ENCODE peak calls at places on chromosomes 16 and 17, in five cellular contexts. V is body of pancreas, Y is fibroblast of the aortic adventitia, S is MM.1S, C is cardiac fibroblast. I is an unnamed sample.

GRCh38 chr17:74736423-74737298 is at the start of gene RAB37:
- DNase-seq in V (peak), Y (no peak), S (no peak), C (peak), I (no peak)

GRCh38 chr16:8241408-8241807 is 348.9 kb downstream of the TMEM114 start:
- DNase-seq in V (no peak), Y (no peak), S (no peak), C (no peak), I (no peak)

GRCh38 chr17:68749742-68750562 is 148.8 kb upstream of the FAM20A start:
- DNase-seq in V (no peak), Y (no peak), S (no peak), C (no peak), I (no peak)

GRCh38 chr17:66508896-66509843 is 206.8 kb downstream of the PRKCA start:
- DNase-seq in V (peak), Y (peak), S (no peak), C (peak), I (peak)

GRCh38 chr17:31392856-31393748 is 1.6 kb downstream of the RAB11FIP4 start:
- DNase-seq in V (no peak), Y (no peak), S (no peak), C (no peak), I (no peak)

GRCh38 chr17:7720125-7720524 is 2.6 kb downstream of the DNAH2 start:
- DNase-seq in V (no peak), Y (no peak), S (no peak), C (no peak), I (no peak)

GRCh38 chr17:71870546-71870862 is 250.3 kb upstream of the SOX9 start:
- DNase-seq in V (no peak), Y (no peak), S (no peak), C (no peak), I (no peak)

GRCh38 chr17:65518256-65518655 is 43.2 kb downstream of the AXIN2 start:
- DNase-seq in V (no peak), Y (peak), S (no peak), C (peak), I (peak)

GRCh38 chr17:70478883-70479282 is 309.6 kb downstream of the KCNJ2 start:
- DNase-seq in V (peak), Y (no peak), S (no peak), C (no peak), I (no peak)

GRCh38 chr17:28912281-28912937 is 9.5 kb upstream of the DHRS13 start:
- DNase-seq in V (no peak), Y (no peak), S (no peak), C (no peak), I (no peak)

GRCh38 chr16:12833939-12834338 is 30.3 kb upstream of the CPPED1 start:
- DNase-seq in V (no peak), Y (no peak), S (no peak), C (peak), I (no peak)

GRCh38 chr17:46818929-46819859 is 702 bp upstream of the WNT3 start:
- DNase-seq in V (peak), Y (no peak), S (no peak), C (no peak), I (no peak)

GRCh38 chr16:88476817-88477397 is 23.8 kb downstream of the ZFPM1 start:
- DNase-seq in V (peak), Y (no peak), S (no peak), C (no peak), I (no peak)

GRCh38 chr17:47969975-47970724 is 763 bp upstream of the CDK5RAP3 start:
- DNase-seq in V (no peak), Y (no peak), S (no peak), C (no peak), I (no peak)

GRCh38 chr17:47990962-47991731 is 20.2 kb downstream of the CDK5RAP3 start:
- DNase-seq in V (no peak), Y (no peak), S (no peak), C (peak), I (no peak)

GRCh38 chr16:50563989-50564388 is 15.8 kb downstream of the NKD1 start:
- DNase-seq in V (no peak), Y (no peak), S (no peak), C (no peak), I (no peak)

GRCh38 chr17:31888124-31888523 is 13.4 kb downstream of the UTP6 start:
- DNase-seq in V (no peak), Y (no peak), S (no peak), C (no peak), I (no peak)

GRCh38 chr17:14903810-14904209 is 361.3 kb downstream of the PMP22 start:
- DNase-seq in V (no peak), Y (peak), S (no peak), C (peak), I (no peak)

GRCh38 chr16:70476272-70477020 is 22.1 kb downstream of the FCSK start:
- DNase-seq in V (peak), Y (peak), S (peak), C (peak), I (peak)

GRCh38 chr16:31513884-31514283 is 5.7 kb upstream of the RUSF1 start:
- DNase-seq in V (no peak), Y (no peak), S (no peak), C (no peak), I (no peak)

GRCh38 chr17:45395569-45396415 is 36.9 kb downstream of the ARHGAP27 start:
- DNase-seq in V (no peak), Y (no peak), S (no peak), C (no peak), I (no peak)

GRCh38 chr17:30336369-30337171 is 2.7 kb upstream of the TMIGD1 start:
- DNase-seq in V (peak), Y (peak), S (peak), C (peak), I (peak)

GRCh38 chr17:10558049-10558448 is 8.6 kb upstream of the MYH2 start:
- DNase-seq in V (no peak), Y (no peak), S (no peak), C (no peak), I (no peak)

GRCh38 chr17:2690165-2691068 is 21.1 kb downstream of the CLUH start:
- DNase-seq in V (no peak), Y (no peak), S (no peak), C (no peak), I (no peak)

GRCh38 chr16:31698901-31699300 is 171.2 kb downstream of the AHSP start:
- DNase-seq in V (no peak), Y (no peak), S (no peak), C (no peak), I (no peak)

GRCh38 chr17:45261577-45262515 is at the start of gene SPATA32:
- DNase-seq in V (peak), Y (peak), S (no peak), C (no peak), I (no peak)

GRCh38 chr16:58020628-58021521 is 4.7 kb upstream of the MMP15 start:
- DNase-seq in V (peak), Y (peak), S (peak), C (peak), I (peak)

GRCh38 chr16:31664683-31665482 is 137.2 kb downstream of the AHSP start:
- DNase-seq in V (no peak), Y (no peak), S (no peak), C (peak), I (peak)

GRCh38 chr17:12035713-12036112 is 15.0 kb downstream of the MAP2K4 start:
- DNase-seq in V (no peak), Y (no peak), S (no peak), C (no peak), I (no peak)

GRCh38 chr17:43713494-43714162 is 45.0 kb downstream of the SOST start:
- DNase-seq in V (peak), Y (no peak), S (peak), C (peak), I (peak)

GRCh38 chr17:61814485-61814884 is 48.8 kb downstream of the BRIP1 start:
- DNase-seq in V (no peak), Y (no peak), S (no peak), C (no peak), I (no peak)

GRCh38 chr16:29729116-29729521 is 16.7 kb downstream of the C16orf54 start:
- DNase-seq in V (no peak), Y (peak), S (peak), C (peak), I (peak)

GRCh38 chr17:602436-602835 is 112.2 kb downstream of the VPS53 start:
- DNase-seq in V (no peak), Y (no peak), S (no peak), C (no peak), I (no peak)

GRCh38 chr17:70405492-70406220 is 236.3 kb downstream of the KCNJ2 start:
- DNase-seq in V (no peak), Y (peak), S (peak), C (peak), I (peak)

GRCh38 chr16:85162478-85163277 is 50.4 kb upstream of the CIBAR2 start:
- DNase-seq in V (no peak), Y (peak), S (no peak), C (peak), I (peak)

GRCh38 chr17:27891841-27892240 is 1.3 kb downstream of the LYRM9 start:
- DNase-seq in V (no peak), Y (no peak), S (no peak), C (no peak), I (no peak)

GRCh38 chr16:86016201-86016965 is 117.4 kb downstream of the IRF8 start:
- DNase-seq in V (peak), Y (peak), S (peak), C (peak), I (peak)

GRCh38 chr16:81624718-81625543 is 154.2 kb upstream of the PLCG2 start:
- DNase-seq in V (no peak), Y (no peak), S (no peak), C (peak), I (no peak)

GRCh38 chr17:80895366-80895765 is 96.3 kb upstream of the CHMP6 start:
- DNase-seq in V (no peak), Y (no peak), S (no peak), C (no peak), I (no peak)

GRCh38 chr17:80893604-80894438 is 97.8 kb upstream of the CHMP6 start:
- DNase-seq in V (no peak), Y (no peak), S (no peak), C (no peak), I (no peak)

GRCh38 chr17:80892900-80893603 is 98.6 kb upstream of the CHMP6 start:
- DNase-seq in V (no peak), Y (peak), S (no peak), C (peak), I (peak)

GRCh38 chr17:80894726-80895125 is 96.9 kb upstream of the CHMP6 start:
- DNase-seq in V (no peak), Y (no peak), S (no peak), C (no peak), I (no peak)

GRCh38 chr17:80894439-80894721 is 97.3 kb upstream of the CHMP6 start:
- DNase-seq in V (no peak), Y (no peak), S (no peak), C (no peak), I (no peak)
- TF ChIP-seq CTCF in V (no peak), Y (no peak), S (peak), C (peak), I (peak)

GRCh38 chr17:57722704-57723043 is 22.4 kb downstream of the CCDC182 start:
- DNase-seq in V (no peak), Y (no peak), S (no peak), C (no peak), I (no peak)

GRCh38 chr17:57718878-57719277 is 26.2 kb downstream of the CCDC182 start:
- DNase-seq in V (no peak), Y (no peak), S (no peak), C (no peak), I (no peak)

GRCh38 chr17:57723427-57724037 is 21.6 kb downstream of the CCDC182 start:
- DNase-seq in V (no peak), Y (no peak), S (no peak), C (no peak), I (no peak)

GRCh38 chr17:57721967-57722703 is 23.0 kb downstream of the CCDC182 start:
- DNase-seq in V (no peak), Y (no peak), S (no peak), C (no peak), I (no peak)

GRCh38 chr17:57720636-57721035 is 24.5 kb downstream of the CCDC182 start:
- DNase-seq in V (no peak), Y (no peak), S (no peak), C (no peak), I (no peak)
- H3K4me3 ChIP-seq in V (no peak), Y (no peak), S (no peak), C (no peak), I (no peak)

DNA sequence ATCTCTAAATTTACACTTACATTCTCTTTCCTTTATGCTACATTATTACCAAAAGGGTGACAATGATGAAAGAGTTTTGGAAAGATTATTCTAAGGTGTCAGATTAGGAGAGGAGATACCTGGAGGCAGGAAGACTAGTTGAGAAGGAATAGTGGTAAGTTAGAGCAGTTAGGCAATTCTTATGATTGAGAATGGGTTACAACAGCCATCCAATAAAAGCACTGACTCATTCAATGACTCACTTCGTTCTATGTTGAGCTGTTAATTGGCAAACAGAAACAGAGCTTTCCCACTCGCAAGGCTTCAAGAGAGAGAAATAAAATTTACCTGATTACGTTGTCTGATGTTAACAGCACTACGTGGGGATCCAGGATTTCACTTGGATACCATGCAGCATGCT is 5.8 kb downstream of the NUP88 start:
- DNase-seq in V (no peak), Y (peak), S (no peak), C (peak), I (peak)
- TF ChIP-seq CTCF in V (no peak), Y (no peak), S (no peak), C (no peak), I (no peak)

GRCh38 chr17:17626151-17626805 is 34.8 kb upstream of the PEMT start:
- DNase-seq in V (no peak), Y (no peak), S (no peak), C (no peak), I (no peak)
- H3K4me3 ChIP-seq in V (no peak), Y (no peak), S (no peak), C (no peak), I (no peak)

GRCh38 chr17:75825748-75826370 is 18.3 kb downstream of the UNC13D start:
- DNase-seq in V (no peak), Y (no peak), S (no peak), C (no peak), I (no peak)
- TF ChIP-seq CTCF in V (no peak), Y (no peak), S (no peak), C (no peak), I (no peak)

GRCh38 chr16:23848958-23849357 is 13.2 kb downstream of the PRKCB start:
- DNase-seq in V (no peak), Y (no peak), S (no peak), C (no peak), I (no peak)
- H3K4me3 ChIP-seq in V (no peak), Y (no peak), S (no peak), C (no peak), I (no peak)

GRCh38 chr16:2831203-2831602 is 1.1 kb downstream of the ZG16B start:
- DNase-seq in V (no peak), Y (no peak), S (no peak), C (no peak), I (no peak)

GRCh38 chr16:2835638-2836493 is 5.8 kb downstream of the ZG16B start:
- DNase-seq in V (peak), Y (peak), S (no peak), C (peak), I (peak)

GRCh38 chr16:2838928-2839327 is 8.8 kb downstream of the ZG16B start:
- DNase-seq in V (peak), Y (peak), S (peak), C (peak), I (peak)

GRCh38 chr16:2836646-2837508 is 6.8 kb downstream of the ZG16B start:
- DNase-seq in V (no peak), Y (peak), S (no peak), C (no peak), I (no peak)

GRCh38 chr16:2834968-2835367 is 4.9 kb downstream of the ZG16B start:
- DNase-seq in V (no peak), Y (no peak), S (no peak), C (no peak), I (no peak)
- TF ChIP-seq CTCF in V (no peak), Y (no peak), S (no peak), C (no peak), I (no peak)

GRCh38 chr16:53073053-53073452 is 18.3 kb downstream of the CHD9 start:
- DNase-seq in V (no peak), Y (no peak), S (no peak), C (no peak), I (no peak)

GRCh38 chr16:53067675-53068074 is 12.9 kb downstream of the CHD9 start:
- DNase-seq in V (no peak), Y (no peak), S (no peak), C (no peak), I (no peak)

GRCh38 chr16:53068423-53068833 is 13.6 kb downstream of the CHD9 start:
- DNase-seq in V (no peak), Y (no peak), S (peak), C (no peak), I (no peak)

GRCh38 chr16:53069772-53070171 is 15.0 kb downstream of the CHD9 start:
- DNase-seq in V (no peak), Y (no peak), S (no peak), C (no peak), I (no peak)

GRCh38 chr16:53071748-53072301 is 17.0 kb downstream of the CHD9 start:
- DNase-seq in V (peak), Y (peak), S (no peak), C (peak), I (peak)
- H3K4me3 ChIP-seq in V (no peak), Y (no peak), S (no peak), C (no peak), I (peak)

DNA sequence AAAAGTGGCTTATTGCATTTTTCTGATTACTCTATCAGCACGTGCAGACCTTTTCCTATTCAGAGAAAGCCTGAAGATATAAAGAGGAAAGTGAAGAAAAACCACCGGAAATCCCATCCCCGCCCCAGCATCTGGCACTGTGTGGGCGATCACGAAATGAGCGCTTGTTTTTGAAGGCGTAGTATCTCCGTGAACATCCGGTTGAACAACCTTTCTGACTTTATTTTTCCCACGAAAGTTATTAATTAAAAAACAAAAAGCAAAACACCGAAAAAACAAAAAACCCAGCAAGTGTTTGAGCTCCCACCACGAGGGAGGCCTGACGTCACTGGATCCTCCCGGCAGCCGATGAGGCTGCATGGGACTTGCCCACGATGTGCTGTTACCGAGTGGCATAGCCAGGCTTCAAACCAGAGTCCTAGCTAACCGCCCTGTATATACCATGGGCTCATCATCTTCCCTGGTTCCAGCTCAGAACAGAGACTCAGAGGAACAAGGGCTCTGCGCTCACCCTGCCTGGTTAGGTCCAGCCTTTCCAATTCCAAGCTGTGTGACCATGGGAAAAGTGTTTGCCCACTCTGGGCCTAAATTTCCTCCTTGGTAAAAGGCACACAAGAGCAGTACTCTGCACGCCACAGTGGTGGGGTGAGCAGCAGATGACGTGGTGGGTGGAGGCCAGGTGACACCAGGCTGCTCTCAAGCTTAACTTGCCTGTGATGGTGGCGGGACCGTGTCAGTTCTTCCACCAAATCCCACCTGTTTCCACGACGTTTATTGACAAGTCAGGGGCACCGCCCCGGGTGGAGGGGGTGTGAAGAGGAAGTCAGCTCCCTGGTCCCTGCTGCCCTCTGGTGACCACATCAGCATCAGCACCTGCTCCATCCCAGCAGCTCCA is 34.3 kb upstream of the IL21R start:
- DNase-seq in V (peak), Y (peak), S (peak), C (peak), I (peak)
- TF ChIP-seq CTCF in V (peak), Y (peak), S (peak), C (peak), I (peak)